ENCODE peak calls at places on chromosomes 6 and 20, in five cellular contexts. X, S, Z, V and B are unnamed samples. For H3K36me3, the result is how much of the 10 kb centered on the place peaks cover.

GRCh38 chr6:121826156-121826810 is 390.8 kb downstream of the GJA1 start:
- DNase-seq in X (no peak), S (no peak), Z (no peak), V (no peak), B (peak)

GRCh38 chr20:63692436-63693078 is 3.9 kb upstream of the TNFRSF6B start:
- DNase-seq in X (no peak), S (no peak), Z (no peak), V (no peak), B (no peak)

GRCh38 chr6:136696238-136696637 is 96.0 kb downstream of the MAP3K5 start:
- DNase-seq in X (no peak), S (no peak), Z (no peak), V (no peak), B (no peak)

GRCh38 chr6:154888896-154889295 is 106.2 kb upstream of the TIAM2 start:
- DNase-seq in X (no peak), S (no peak), Z (no peak), V (no peak), B (no peak)

GRCh38 chr20:24574307-24574706 is 104.9 kb downstream of the SYNDIG1 start:
- DNase-seq in X (no peak), S (no peak), Z (no peak), V (no peak), B (no peak)

GRCh38 chr20:38833154-38833856 is 27.8 kb downstream of the PPP1R16B start:
- DNase-seq in X (no peak), S (no peak), Z (no peak), V (no peak), B (no peak)

GRCh38 chr6:1379026-1379809 is 10.2 kb upstream of the FOXF2 start:
- DNase-seq in X (no peak), S (no peak), Z (no peak), V (no peak), B (no peak)

GRCh38 chr20:62761058-62761758 is 35.1 kb upstream of the MRGBP start:
- DNase-seq in X (no peak), S (no peak), Z (no peak), V (no peak), B (no peak)

GRCh38 chr20:58236612-58237317 is 8.3 kb upstream of the ANKRD60 start:
- DNase-seq in X (peak), S (peak), Z (peak), V (peak), B (no peak)

GRCh38 chr6:96925290-96925687 is 761 bp downstream of the KLHL32 start:
- DNase-seq in X (no peak), S (no peak), Z (no peak), V (no peak), B (no peak)

DNA sequence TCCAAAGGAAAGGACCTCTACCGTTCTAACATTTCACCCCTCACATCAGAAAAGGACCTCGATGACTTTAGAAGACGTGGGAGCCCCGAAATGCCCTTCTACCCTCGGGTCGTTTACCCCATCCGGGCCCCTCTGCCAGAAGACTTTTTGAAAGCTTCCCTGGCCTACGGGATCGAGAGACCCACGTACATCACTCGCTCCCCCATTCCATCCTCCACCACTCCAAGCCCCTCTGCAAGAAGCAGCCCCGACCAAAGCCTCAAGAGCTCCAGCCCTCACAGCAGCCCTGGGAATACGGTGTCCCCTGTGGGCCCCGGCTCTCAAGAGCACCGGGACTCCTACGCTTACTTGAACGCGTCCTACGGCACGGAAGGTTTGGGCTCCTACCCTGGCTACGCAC is 18.8 kb downstream of the PRDM1 start:
- DNase-seq in X (no peak), S (no peak), Z (no peak), V (no peak), B (no peak)
- H3K36me3 ChIP-seq in X (under half), S (under half), Z (under half), V (under half), B (under half)

DNA sequence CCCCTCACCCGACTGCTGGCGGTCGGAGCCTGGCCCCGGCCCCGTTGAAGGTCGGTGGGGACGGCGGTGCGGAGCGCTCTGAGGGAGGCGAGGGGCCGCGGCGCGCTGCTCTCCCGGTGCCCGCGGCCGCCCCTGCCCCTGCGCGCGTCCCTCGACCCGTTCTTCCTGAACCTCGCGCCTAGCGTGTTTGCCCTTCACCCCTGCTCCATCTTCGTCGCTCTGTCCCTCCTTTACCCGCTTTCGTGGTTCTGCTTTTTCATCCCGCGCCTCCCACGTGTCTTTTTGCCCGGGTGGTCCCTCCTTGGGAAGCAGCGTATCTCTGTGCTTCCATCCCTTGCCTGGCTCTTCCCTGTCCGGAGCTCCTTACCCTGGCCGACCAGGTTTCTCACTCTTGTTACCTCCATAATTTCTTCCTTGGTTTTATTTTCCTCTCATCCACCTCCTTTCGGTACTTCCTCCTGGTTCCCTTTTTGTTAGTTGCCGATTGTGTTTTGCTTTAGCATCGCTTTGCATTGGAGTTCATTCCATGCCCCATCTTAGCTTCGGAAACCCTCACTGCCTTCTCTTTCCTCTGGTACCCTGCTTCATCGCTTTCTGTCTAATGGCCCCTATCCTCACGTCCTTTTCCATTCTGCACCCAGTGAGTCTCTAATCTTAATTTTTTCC is 654 bp downstream of the FAM135A start:
- DNase-seq in X (no peak), S (no peak), Z (no peak), V (no peak), B (no peak)
- TF ChIP-seq ATF3 in X (no peak), S (no peak), Z (no peak), V (no peak), B (no peak)

GRCh38 chr20:49268600-49269365 is 9.1 kb downstream of the ZNFX1 start:
- DNase-seq in X (no peak), S (no peak), Z (no peak), V (no peak), B (no peak)

GRCh38 chr20:49270177-49270576 is 7.7 kb downstream of the ZNFX1 start:
- DNase-seq in X (no peak), S (no peak), Z (no peak), V (no peak), B (no peak)

GRCh38 chr20:49272654-49273053 is 5.2 kb downstream of the ZNFX1 start:
- DNase-seq in X (no peak), S (no peak), Z (no peak), V (no peak), B (no peak)

GRCh38 chr20:49273696-49274277 is 4.1 kb downstream of the ZNFX1 start:
- DNase-seq in X (no peak), S (no peak), Z (no peak), V (no peak), B (no peak)

DNA sequence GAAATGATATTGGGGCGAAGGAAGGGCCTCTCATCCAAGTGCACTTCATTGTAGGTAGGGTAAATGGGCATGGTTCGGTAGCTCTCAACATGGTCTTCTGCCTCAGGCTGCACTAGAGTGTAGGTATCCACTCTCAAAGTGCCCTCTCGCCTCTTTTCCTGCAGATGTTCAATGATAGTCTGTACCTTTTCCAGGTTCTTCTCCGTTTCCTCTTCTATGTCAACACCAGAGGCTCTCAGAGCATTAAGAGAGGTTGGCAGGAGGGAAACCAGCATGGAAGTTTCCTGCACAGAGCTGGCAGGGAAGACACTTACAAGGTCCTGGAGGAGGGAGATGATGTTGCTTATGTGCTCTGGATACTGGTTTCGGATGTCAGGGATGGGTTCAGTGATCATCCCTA is 7.1 kb downstream of the ZNFX1 start:
- DNase-seq in X (no peak), S (no peak), Z (no peak), V (no peak), B (no peak)
- H3K36me3 ChIP-seq in X (half or more), S (half or more), Z (under half), V (under half), B (half or more)

DNA sequence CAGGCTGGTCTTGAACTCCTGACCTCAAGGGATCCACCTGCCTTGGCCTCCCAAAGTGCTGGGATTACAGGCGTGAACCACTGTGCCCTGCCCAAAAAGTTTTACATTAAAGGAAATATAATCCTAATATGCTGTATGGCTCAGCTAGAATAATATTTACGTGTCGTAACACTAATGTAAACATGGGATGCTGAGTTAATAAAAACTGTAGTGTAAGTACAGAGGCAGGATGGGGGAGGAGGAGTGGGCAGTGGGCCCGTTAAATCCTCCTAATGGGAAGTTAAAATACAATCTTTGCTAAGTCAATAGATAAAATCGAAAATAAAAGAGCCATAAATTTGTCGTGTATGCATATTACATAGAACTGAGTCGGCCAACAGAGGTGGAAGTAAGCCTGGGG is 12.1 kb upstream of the IP6K3 start:
- DNase-seq in X (no peak), S (no peak), Z (no peak), V (no peak), B (no peak)
- TF ChIP-seq ATF3 in X (no peak), S (no peak), Z (no peak), V (no peak), B (no peak)